ENCODE peak calls at places on chromosomes 4 and X, in six cellular contexts. D is K562, A is A549, Z is HEK293T, J is GM12878, S is HepG2. B is an unnamed sample.

GRCh38 chr4:37568494-37568893 is 117.7 kb downstream of the RELL1 start:
- DNase-seq in D (no peak), A (no peak), Z (no peak), J (no peak), S (no peak), B (no peak)

GRCh38 chr4:176277162-176277904 is 8.3 kb upstream of the ASB5 start:
- DNase-seq in D (peak), A (peak), Z (peak), J (no peak), S (peak), B (peak)

GRCh38 chr4:143346208-143346607 is 9.5 kb downstream of the GAB1 start:
- DNase-seq in D (no peak), A (no peak), Z (no peak), J (no peak), S (no peak), B (no peak)

GRCh38 chr4:102387552-102388150 is 42.4 kb upstream of the SLC39A8 start:
- DNase-seq in D (peak), A (no peak), Z (no peak), J (no peak), S (no peak), B (no peak)

GRCh38 chr4:149711588-149711987 is 104.1 kb downstream of the IQCM start:
- DNase-seq in D (no peak), A (no peak), Z (no peak), J (no peak), S (no peak), B (no peak)

GRCh38 chrX:13033193-13033592 is 11.2 kb downstream of the FAM9C start:
- DNase-seq in D (no peak), A (no peak), Z (no peak), J (no peak), S (no peak), B (peak)

GRCh38 chrX:109533631-109534030 is 3.0 kb upstream of the NXT2 start:
- DNase-seq in D (no peak), A (no peak), Z (no peak), J (no peak), S (no peak), B (peak)

GRCh38 chr4:2716236-2716635 is 39.9 kb downstream of the TNIP2 start:
- DNase-seq in D (no peak), A (no peak), Z (no peak), J (no peak), S (no peak), B (no peak)

GRCh38 chr4:163256680-163257343 is 75.6 kb downstream of the NPY1R start:
- DNase-seq in D (no peak), A (no peak), Z (no peak), J (no peak), S (peak), B (no peak)

GRCh38 chr4:128076465-128076864 is 15.4 kb downstream of the LARP1B start:
- DNase-seq in D (no peak), A (no peak), Z (no peak), J (no peak), S (no peak), B (no peak)

GRCh38 chr4:113368056-113368455 is 318.6 kb downstream of the ANK2 start:
- DNase-seq in D (no peak), A (no peak), Z (no peak), J (no peak), S (no peak), B (peak)

GRCh38 chr4:68498413-68499007 is 51.2 kb downstream of the TMPRSS11E start:
- DNase-seq in D (peak), A (peak), Z (peak), J (peak), S (peak), B (peak)

GRCh38 chr4:80183196-80184052 is 13.9 kb upstream of the PRDM8 start:
- DNase-seq in D (no peak), A (no peak), Z (peak), J (no peak), S (no peak), B (no peak)

GRCh38 chrX:11328134-11328533 is 34.9 kb downstream of the AMELX start:
- DNase-seq in D (no peak), A (no peak), Z (no peak), J (no peak), S (no peak), B (no peak)

GRCh38 chr4:143286733-143287570 is 49.7 kb upstream of the GAB1 start:
- DNase-seq in D (no peak), A (no peak), Z (no peak), J (no peak), S (no peak), B (peak)

GRCh38 chr4:88522702-88523324 is 763 bp downstream of the PYURF start:
- DNase-seq in D (peak), A (peak), Z (peak), J (no peak), S (peak), B (peak)

GRCh38 chr4:119559044-119559647 is 69.5 kb downstream of the PDE5A start:
- DNase-seq in D (peak), A (peak), Z (peak), J (no peak), S (peak), B (peak)

GRCh38 chr4:99324978-99325377 is 3.8 kb upstream of the ADH1B start:
- DNase-seq in D (no peak), A (no peak), Z (no peak), J (no peak), S (no peak), B (peak)

GRCh38 chrX:49270249-49270921 is 792 bp downstream of the PPP1R3F start:
- DNase-seq in D (peak), A (no peak), Z (no peak), J (no peak), S (no peak), B (no peak)

GRCh38 chr4:174873931-174874330 is 44.2 kb upstream of the ADAM29 start:
- DNase-seq in D (peak), A (no peak), Z (peak), J (peak), S (no peak), B (no peak)

GRCh38 chr4:26342328-26343040 is 21.7 kb downstream of the RBPJ start:
- DNase-seq in D (peak), A (peak), Z (peak), J (no peak), S (peak), B (peak)

GRCh38 chr4:7756561-7757355 is 182.9 kb downstream of the AFAP1 start:
- DNase-seq in D (no peak), A (no peak), Z (no peak), J (no peak), S (no peak), B (no peak)

GRCh38 chrX:110569506-110569905 is 210.9 kb downstream of the RTL9 start:
- DNase-seq in D (no peak), A (no peak), Z (no peak), J (no peak), S (no peak), B (no peak)

GRCh38 chrX:14864626-14865025 is 8.2 kb downstream of the FANCB start:
- DNase-seq in D (no peak), A (no peak), Z (no peak), J (no peak), S (no peak), B (peak)

GRCh38 chr4:38366451-38366850 is 297.5 kb upstream of the KLF3 start:
- DNase-seq in D (no peak), A (no peak), Z (no peak), J (no peak), S (no peak), B (no peak)

GRCh38 chr4:151553874-151554273 is 144.9 kb downstream of the FHIP1A start:
- DNase-seq in D (no peak), A (no peak), Z (no peak), J (no peak), S (no peak), B (no peak)

GRCh38 chr4:19034089-19034488 is 1012.5 kb upstream of the LCORL start:
- DNase-seq in D (no peak), A (no peak), Z (no peak), J (no peak), S (no peak), B (no peak)

GRCh38 chr4:147173797-147174196 is 228.1 kb upstream of the TTC29 start:
- DNase-seq in D (no peak), A (no peak), Z (no peak), J (no peak), S (no peak), B (no peak)
- TF ChIP-seq BHLHE40 in D (no peak), A (no peak), Z (no peak), J (no peak), S (no peak), B (no peak)

GRCh38 chrX:108071578-108071977 is 19.8 kb downstream of the PSMD10 start:
- DNase-seq in D (no peak), A (no peak), Z (no peak), J (no peak), S (no peak), B (no peak)

GRCh38 chrX:108068121-108068520 is 23.2 kb downstream of the PSMD10 start:
- DNase-seq in D (no peak), A (no peak), Z (no peak), J (no peak), S (no peak), B (no peak)

GRCh38 chrX:108072746-108073145 is 18.6 kb downstream of the PSMD10 start:
- DNase-seq in D (no peak), A (no peak), Z (no peak), J (no peak), S (no peak), B (peak)

DNA sequence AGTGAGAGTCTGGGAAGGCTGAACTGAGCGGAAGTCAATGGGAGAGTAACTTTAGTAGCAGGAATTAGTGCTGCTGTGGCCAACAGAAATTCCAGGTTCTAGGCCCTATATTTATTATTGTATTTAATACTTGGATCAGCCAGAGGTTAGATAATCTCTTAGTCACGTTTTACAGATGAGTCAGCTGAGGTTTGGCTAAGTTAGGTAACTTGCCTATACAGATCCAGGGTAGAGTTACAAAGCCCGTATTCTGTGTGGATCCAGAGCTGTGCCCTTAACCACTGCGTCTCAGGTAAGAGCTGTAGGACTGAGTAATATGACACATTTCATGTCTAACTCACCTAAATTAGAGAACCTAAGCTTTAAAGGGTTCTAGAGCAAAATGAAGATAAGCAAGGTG is 20.5 kb downstream of the PSMD10 start:
- DNase-seq in D (no peak), A (no peak), Z (no peak), J (no peak), S (no peak), B (peak)
- TF ChIP-seq BHLHE40 in D (no peak), A (no peak), Z (no peak), J (no peak), S (no peak), B (peak)

GRCh38 chrX:151735219-151735618 is 673 bp downstream of the CNGA2 start:
- DNase-seq in D (no peak), A (no peak), Z (no peak), J (no peak), S (no peak), B (no peak)
- TF ChIP-seq BHLHE40 in D (no peak), A (no peak), Z (no peak), J (no peak), S (no peak), B (no peak)

GRCh38 chrX:148609766-148610698 is 109.6 kb downstream of the AFF2 start:
- DNase-seq in D (no peak), A (no peak), Z (no peak), J (peak), S (no peak), B (no peak)
- TF ChIP-seq BHLHE40 in D (no peak), A (no peak), Z (no peak), J (peak), S (no peak), B (no peak)

GRCh38 chr4:153348006-153348405 is 3.5 kb downstream of the MND1 start:
- DNase-seq in D (peak), A (no peak), Z (no peak), J (no peak), S (no peak), B (peak)

GRCh38 chr4:153346031-153346430 is 1.5 kb downstream of the MND1 start:
- DNase-seq in D (no peak), A (no peak), Z (no peak), J (no peak), S (no peak), B (no peak)

GRCh38 chr4:153345011-153345981 is 808 bp downstream of the MND1 start:
- DNase-seq in D (peak), A (peak), Z (peak), J (no peak), S (peak), B (peak)

GRCh38 chr4:153347117-153347516 is 2.6 kb downstream of the MND1 start:
- DNase-seq in D (no peak), A (no peak), Z (no peak), J (no peak), S (no peak), B (no peak)

DNA sequence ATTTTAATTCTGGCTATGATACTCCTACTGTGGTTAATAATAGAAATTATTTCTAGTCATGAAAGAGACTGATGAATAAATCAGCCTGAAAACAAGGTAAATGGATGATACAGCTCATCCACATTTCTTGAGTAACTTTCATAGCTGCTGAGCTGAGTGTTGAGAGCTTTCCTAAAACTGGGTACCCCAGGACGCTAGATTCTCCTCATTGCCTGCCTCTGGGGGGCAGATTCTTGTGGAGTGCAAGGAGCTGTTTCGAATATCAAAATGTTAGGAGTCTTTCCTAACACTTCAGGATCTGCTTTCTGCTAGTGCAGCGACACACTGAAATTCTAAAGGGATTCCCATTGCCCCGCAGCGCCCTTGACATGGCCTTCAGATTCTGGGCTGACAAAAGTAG is 2.1 kb downstream of the MND1 start:
- DNase-seq in D (no peak), A (no peak), Z (no peak), J (no peak), S (no peak), B (peak)
- TF ChIP-seq BHLHE40 in D (no peak), A (no peak), Z (no peak), J (no peak), S (no peak), B (no peak)

GRCh38 chr4:184250795-184251679 is 33.4 kb upstream of the ENPP6 start:
- DNase-seq in D (peak), A (peak), Z (peak), J (no peak), S (peak), B (peak)
- TF ChIP-seq BHLHE40 in D (no peak), A (no peak), Z (no peak), J (no peak), S (no peak), B (no peak)